ENCODE peak calls at places on chromosomes 7 and 10, in seven cellular contexts. R is CD8-positive, alpha-beta T cell; P is BE2C; W is GM23248; D is OCI-LY7; G is upper lobe of right lung; K is adipocyte. C is an unnamed sample. For H3K4me1, the result is how much of the 10 kb centered on the place peaks cover.

GRCh38 chr10:133098426-133099124 is 10.9 kb downstream of the ADGRA1 start:
- DNase-seq in P (no peak), R (no peak), K (no peak), W (no peak), G (no peak), D (no peak), C (no peak)

GRCh38 chr7:121803041-121803440 is 69.9 kb upstream of the PTPRZ1 start:
- DNase-seq in G (no peak), K (no peak), P (no peak), D (no peak), W (no peak), R (no peak), C (no peak)

GRCh38 chr10:73551515-73551914 is 39.6 kb downstream of the USP54 start:
- DNase-seq in K (no peak), G (no peak), W (no peak), D (no peak), P (no peak), R (no peak), C (no peak)

GRCh38 chr10:59708816-59709471 is 706 bp downstream of the SLC16A9 start:
- DNase-seq in R (no peak), P (peak), K (no peak), D (no peak), G (no peak), W (peak), C (peak)

GRCh38 chr10:73886085-73886529 is 11.8 kb upstream of the CAMK2G start:
- DNase-seq in G (peak), R (peak), K (peak), P (peak), D (peak), W (peak), C (peak)

GRCh38 chr7:37391791-37392672 is 56.6 kb downstream of the ELMO1 start:
- DNase-seq in P (no peak), R (no peak), K (no peak), D (no peak), G (no peak), W (no peak), C (no peak)

GRCh38 chr10:129703287-129704137 is 236.5 kb downstream of the MGMT start:
- DNase-seq in R (no peak), D (no peak), W (no peak), G (no peak), P (no peak), K (no peak), C (no peak)

GRCh38 chr7:5586279-5586962 is 162.8 kb upstream of the TNRC18 start:
- DNase-seq in D (no peak), G (no peak), R (no peak), P (no peak), K (no peak), W (no peak), C (no peak)

GRCh38 chr7:27172823-27173411 is 1.2 kb downstream of the HOXA10 start:
- DNase-seq in D (no peak), P (no peak), G (peak), R (no peak), K (no peak), W (peak), C (peak)

GRCh38 chr7:111752022-111752582 is 189.8 kb upstream of the IMMP2L start:
- DNase-seq in D (peak), G (peak), R (peak), K (peak), W (peak), P (peak), C (peak)

GRCh38 chr7:77337456-77337990 is 78.6 kb downstream of the GSAP start:
- DNase-seq in P (no peak), R (no peak), D (no peak), W (no peak), G (no peak), K (no peak), C (no peak)

GRCh38 chr10:129545257-129545656 is 78.2 kb downstream of the MGMT start:
- DNase-seq in R (no peak), G (no peak), K (no peak), P (no peak), W (peak), D (no peak), C (no peak)

GRCh38 chr10:43284341-43284910 is 17.6 kb upstream of the RASGEF1A start:
- DNase-seq in P (no peak), G (no peak), W (peak), R (no peak), K (peak), D (peak), C (no peak)

GRCh38 chr10:9858816-9859215 is 1158.9 kb upstream of the CELF2 start:
- DNase-seq in K (no peak), G (no peak), P (no peak), D (no peak), R (no peak), W (peak), C (no peak)

GRCh38 chr10:12704488-12704887 is 297.0 kb downstream of the CCDC3 start:
- DNase-seq in W (no peak), G (no peak), P (no peak), K (peak), D (no peak), R (no peak), C (no peak)

DNA sequence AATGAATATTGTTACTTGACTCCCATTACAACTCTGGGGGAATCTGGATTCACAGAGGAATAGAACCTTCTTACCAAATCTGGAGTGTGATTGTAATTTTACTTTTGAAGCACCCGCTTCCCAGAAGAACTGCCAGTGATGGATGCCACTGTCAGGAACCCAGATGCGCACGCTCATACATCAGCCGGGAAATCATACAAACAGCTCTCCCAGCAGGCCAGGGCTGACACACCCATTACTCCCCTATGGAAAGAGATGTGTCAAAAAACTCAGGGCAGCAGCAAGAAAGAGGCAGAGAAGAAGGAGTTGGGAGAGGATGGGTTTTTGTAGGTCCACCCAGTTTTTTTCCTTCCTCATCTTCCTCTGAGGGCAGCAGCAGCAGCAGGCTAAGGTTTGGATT is 12.1 kb upstream of the HPS1 start:
- DNase-seq in R (no peak), W (no peak), K (no peak), D (no peak), G (no peak), P (no peak), C (no peak)
- H3K4me1 ChIP-seq in R (under half), W (under half), K (under half), D (under half), G (under half), P (under half), C (under half)

DNA sequence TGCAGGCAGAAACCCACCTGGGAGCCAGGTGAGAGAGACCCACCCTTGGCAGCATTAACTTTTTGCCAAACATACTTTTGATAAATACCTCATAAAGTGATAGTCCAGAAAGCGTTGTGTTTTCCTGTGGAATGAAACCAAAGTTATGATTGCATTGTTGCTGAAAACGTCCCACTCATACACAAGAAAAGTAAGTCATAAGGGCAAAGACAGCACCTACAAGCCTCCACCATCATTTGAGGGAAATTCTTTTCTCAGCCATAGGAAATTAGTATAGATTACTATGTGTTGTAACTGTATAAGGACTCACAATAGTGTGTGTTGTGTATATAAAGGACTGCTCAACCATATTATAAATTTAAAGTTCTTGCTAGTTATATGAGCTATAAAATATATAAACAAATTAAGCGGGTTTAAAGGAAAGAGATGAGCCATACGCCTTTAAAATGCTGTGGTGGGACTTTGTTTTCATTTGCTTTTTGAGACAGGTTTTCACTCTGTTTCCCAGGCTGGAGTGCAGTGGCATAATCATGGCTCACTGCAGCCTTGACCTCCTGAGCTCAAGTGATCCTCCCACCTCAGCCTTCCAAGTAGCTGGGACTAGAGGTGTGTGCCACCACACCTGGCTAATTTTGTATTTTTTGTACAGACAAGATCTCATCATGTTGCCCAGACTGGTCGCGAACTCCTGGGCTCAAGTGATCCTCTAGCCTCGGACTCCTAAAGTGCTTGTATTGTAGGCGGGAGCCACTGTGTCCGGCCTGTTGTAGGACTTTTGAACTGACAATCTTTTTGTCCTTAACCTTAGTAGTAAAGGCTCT is 160.8 kb downstream of the PKD1L1 start:
- DNase-seq in W (peak), R (no peak), P (no peak), G (no peak), D (no peak), K (no peak), C (no peak)
- H3K4me1 ChIP-seq in W (half or more), R (under half), P (under half), G (under half), D (under half), K (half or more), C (under half)

DNA sequence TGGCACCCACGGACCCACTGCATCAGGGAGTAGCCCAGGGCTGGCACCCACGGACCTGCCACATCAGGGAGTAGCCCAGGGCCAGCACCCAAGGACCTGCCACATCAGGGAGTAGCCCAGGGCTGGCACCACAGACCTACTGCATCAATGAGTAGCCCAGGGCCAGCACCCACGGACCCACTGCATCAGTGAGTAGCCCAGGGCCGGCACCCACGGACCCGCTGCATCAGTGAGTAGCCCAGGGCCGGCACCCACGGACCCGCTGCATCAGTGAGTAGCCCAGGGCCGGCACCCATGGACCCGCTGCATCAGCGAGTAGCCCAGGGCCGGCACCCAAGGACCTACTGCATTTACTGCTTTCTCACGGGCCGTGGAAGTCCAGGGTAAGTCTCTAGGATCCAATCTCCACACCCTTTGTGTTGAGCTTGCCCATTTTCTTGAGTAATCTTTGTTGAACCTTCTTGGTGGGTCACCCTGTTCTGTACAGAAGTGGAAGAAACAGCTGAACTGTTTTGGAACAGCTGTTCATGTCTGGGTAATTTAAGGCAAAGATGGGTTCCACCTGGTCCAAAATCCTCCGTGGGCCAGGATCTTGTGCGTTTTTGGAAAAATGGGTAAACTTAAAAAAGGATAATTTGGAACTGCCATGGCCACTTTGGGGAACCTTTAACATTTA is 69.0 kb downstream of the VIPR2 start:
- DNase-seq in D (no peak), P (no peak), G (peak), W (no peak), R (no peak), K (no peak), C (no peak)
- H3K4me1 ChIP-seq in D (under half), P (under half), G (under half), W (under half), R (under half), K (under half), C (under half)

GRCh38 chr10:6195376-6195775 is 7.4 kb upstream of the PFKFB3 start:
- DNase-seq in K (peak), P (no peak), R (no peak), G (peak), W (peak), D (no peak), C (peak)
- H3K4me1 ChIP-seq in K (half or more), P (under half), R (under half), G (under half), W (under half), D (under half), C (under half)

GRCh38 chr10:86824151-86824550 is 67.7 kb downstream of the BMPR1A start:
- DNase-seq in K (no peak), R (no peak), W (no peak), G (no peak), D (no peak), P (no peak), C (no peak)

GRCh38 chr10:86823565-86823964 is 67.1 kb downstream of the BMPR1A start:
- DNase-seq in R (no peak), D (no peak), W (no peak), K (no peak), P (no peak), G (no peak), C (no peak)

GRCh38 chr10:86819567-86819966 is 63.1 kb downstream of the BMPR1A start:
- DNase-seq in K (no peak), R (no peak), W (no peak), P (no peak), D (no peak), G (no peak), C (no peak)

GRCh38 chr10:86820509-86820908 is 64.1 kb downstream of the BMPR1A start:
- DNase-seq in W (no peak), D (no peak), R (no peak), G (no peak), P (no peak), K (no peak), C (no peak)

DNA sequence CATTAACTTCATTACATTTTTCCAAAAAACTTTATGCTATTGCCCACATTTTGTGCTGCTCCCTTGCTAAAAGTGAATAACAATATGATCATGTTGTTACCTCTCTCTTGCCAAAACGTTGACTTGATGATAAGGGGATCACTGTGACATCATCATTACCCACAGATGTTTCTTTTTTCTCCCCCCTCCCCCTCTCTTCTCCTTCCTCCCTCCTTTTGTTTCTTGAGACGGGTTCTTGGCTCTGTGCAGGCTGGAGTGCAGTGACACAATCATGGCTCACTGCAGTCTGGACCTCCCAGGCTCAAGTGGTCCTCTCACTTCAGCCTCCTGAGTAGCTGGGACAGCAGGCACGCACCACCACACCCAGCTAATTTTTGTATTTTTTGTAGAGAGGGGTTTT is 65.2 kb downstream of the BMPR1A start:
- DNase-seq in D (no peak), K (no peak), R (no peak), W (peak), P (no peak), G (no peak), C (no peak)
- H3K4me1 ChIP-seq in D (under half), K (under half), R (under half), W (under half), P (under half), G (under half), C (under half)

GRCh38 chr7:149605696-149606095 is 108.1 kb upstream of the ZNF746 start:
- DNase-seq in W (no peak), P (no peak), R (no peak), K (no peak), D (no peak), G (no peak), C (no peak)
- H3K4me1 ChIP-seq in W (under half), P (under half), R (under half), K (under half), D (under half), G (under half), C (under half)